ENCODE peak calls at places on chromosomes 4 and X, in seven cellular contexts. One of them, this sample, is unnamed.

GRCh38 chrX:107726809-107727534 is 48.6 kb downstream of the TSC22D3 start:
- DNase-seq in tibial nerve: no peak
- DNase-seq in NCI-H1436: no peak
- DNase-seq in activated CD4-positive, alpha-beta T cell treated with anti-CD3 and anti-CD28 coated beads, Interleukin-2, amount 50 U/mL, for 48 hours: no peak
- DNase-seq in iPS DF 6.9: no peak
- DNase-seq in right lobe of liver: no peak
- DNase-seq in T-helper 9 cell: no peak
- DNase-seq in this sample: no peak

GRCh38 chr4:68951806-68952585 is 392 bp upstream of the UGT2A3 start:
- DNase-seq in tibial nerve: no peak
- DNase-seq in NCI-H1436: no peak
- DNase-seq in activated CD4-positive, alpha-beta T cell treated with anti-CD3 and anti-CD28 coated beads, Interleukin-2, amount 50 U/mL, for 48 hours: no peak
- DNase-seq in iPS DF 6.9: no peak
- DNase-seq in right lobe of liver: no peak
- DNase-seq in T-helper 9 cell: no peak
- DNase-seq in this sample: no peak

GRCh38 chrX:134520860-134521390 is 61.0 kb downstream of the HPRT1 start:
- DNase-seq in tibial nerve: no peak
- DNase-seq in NCI-H1436: peak; percentile 17
- DNase-seq in activated CD4-positive, alpha-beta T cell treated with anti-CD3 and anti-CD28 coated beads, Interleukin-2, amount 50 U/mL, for 48 hours: no peak
- DNase-seq in iPS DF 6.9: peak; percentile 35
- DNase-seq in right lobe of liver: no peak
- DNase-seq in T-helper 9 cell: no peak
- DNase-seq in this sample: no peak

GRCh38 chrX:86349115-86349514 is 200.9 kb downstream of the DACH2 start:
- DNase-seq in tibial nerve: no peak
- DNase-seq in NCI-H1436: no peak
- DNase-seq in activated CD4-positive, alpha-beta T cell treated with anti-CD3 and anti-CD28 coated beads, Interleukin-2, amount 50 U/mL, for 48 hours: no peak
- DNase-seq in iPS DF 6.9: no peak
- DNase-seq in right lobe of liver: no peak
- DNase-seq in T-helper 9 cell: no peak
- DNase-seq in this sample: no peak

GRCh38 chrX:105564536-105564935 is 257.8 kb upstream of the NRK start:
- DNase-seq in tibial nerve: no peak
- DNase-seq in NCI-H1436: no peak
- DNase-seq in activated CD4-positive, alpha-beta T cell treated with anti-CD3 and anti-CD28 coated beads, Interleukin-2, amount 50 U/mL, for 48 hours: no peak
- DNase-seq in iPS DF 6.9: no peak
- DNase-seq in right lobe of liver: no peak
- DNase-seq in T-helper 9 cell: no peak
- DNase-seq in this sample: no peak

GRCh38 chr4:83074086-83074704 is 39.2 kb downstream of the COPS4 start:
- DNase-seq in tibial nerve: no peak
- DNase-seq in NCI-H1436: peak; percentile 54
- DNase-seq in activated CD4-positive, alpha-beta T cell treated with anti-CD3 and anti-CD28 coated beads, Interleukin-2, amount 50 U/mL, for 48 hours: no peak
- DNase-seq in iPS DF 6.9: peak; percentile 60
- DNase-seq in right lobe of liver: no peak
- DNase-seq in T-helper 9 cell: peak; percentile 20
- DNase-seq in this sample: peak; percentile 84

GRCh38 chr4:148376151-148376550 is 66.1 kb downstream of the NR3C2 start:
- DNase-seq in tibial nerve: peak; percentile 15
- DNase-seq in NCI-H1436: no peak
- DNase-seq in activated CD4-positive, alpha-beta T cell treated with anti-CD3 and anti-CD28 coated beads, Interleukin-2, amount 50 U/mL, for 48 hours: no peak
- DNase-seq in iPS DF 6.9: no peak
- DNase-seq in right lobe of liver: no peak
- DNase-seq in T-helper 9 cell: peak; percentile 20
- DNase-seq in this sample: peak; percentile 83

GRCh38 chrX:74449937-74450330 is 28.6 kb downstream of the SLC16A2 start:
- DNase-seq in tibial nerve: no peak
- DNase-seq in NCI-H1436: no peak
- DNase-seq in activated CD4-positive, alpha-beta T cell treated with anti-CD3 and anti-CD28 coated beads, Interleukin-2, amount 50 U/mL, for 48 hours: no peak
- DNase-seq in iPS DF 6.9: no peak
- DNase-seq in right lobe of liver: no peak
- DNase-seq in T-helper 9 cell: no peak
- DNase-seq in this sample: no peak

GRCh38 chrX:323721-324628 is 5.4 kb upstream of the GTPBP6 start:
- DNase-seq in tibial nerve: no peak
- DNase-seq in NCI-H1436: no peak
- DNase-seq in activated CD4-positive, alpha-beta T cell treated with anti-CD3 and anti-CD28 coated beads, Interleukin-2, amount 50 U/mL, for 48 hours: peak; percentile 55
- DNase-seq in iPS DF 6.9: no peak
- DNase-seq in right lobe of liver: peak; percentile 62
- DNase-seq in T-helper 9 cell: peak; percentile 34
- DNase-seq in this sample: no peak

GRCh38 chr4:182306792-182307507 is 63.7 kb downstream of the TENM3 start:
- DNase-seq in tibial nerve: no peak
- DNase-seq in NCI-H1436: peak; percentile 70
- DNase-seq in activated CD4-positive, alpha-beta T cell treated with anti-CD3 and anti-CD28 coated beads, Interleukin-2, amount 50 U/mL, for 48 hours: no peak
- DNase-seq in iPS DF 6.9: no peak
- DNase-seq in right lobe of liver: no peak
- DNase-seq in T-helper 9 cell: no peak
- DNase-seq in this sample: no peak

GRCh38 chr4:182827981-182828677 is 89.1 kb downstream of the DCTD start:
- DNase-seq in tibial nerve: no peak
- DNase-seq in NCI-H1436: no peak
- DNase-seq in activated CD4-positive, alpha-beta T cell treated with anti-CD3 and anti-CD28 coated beads, Interleukin-2, amount 50 U/mL, for 48 hours: no peak
- DNase-seq in iPS DF 6.9: no peak
- DNase-seq in right lobe of liver: no peak
- DNase-seq in T-helper 9 cell: no peak
- DNase-seq in this sample: no peak

GRCh38 chr4:6941796-6942195 is 32.2 kb downstream of the TBC1D14 start:
- DNase-seq in tibial nerve: no peak
- DNase-seq in NCI-H1436: no peak
- DNase-seq in activated CD4-positive, alpha-beta T cell treated with anti-CD3 and anti-CD28 coated beads, Interleukin-2, amount 50 U/mL, for 48 hours: no peak
- DNase-seq in iPS DF 6.9: no peak
- DNase-seq in right lobe of liver: no peak
- DNase-seq in T-helper 9 cell: no peak
- DNase-seq in this sample: no peak

GRCh38 chr4:92677805-92678204 is 374.0 kb downstream of the GRID2 start:
- DNase-seq in tibial nerve: no peak
- DNase-seq in NCI-H1436: no peak
- DNase-seq in activated CD4-positive, alpha-beta T cell treated with anti-CD3 and anti-CD28 coated beads, Interleukin-2, amount 50 U/mL, for 48 hours: no peak
- DNase-seq in iPS DF 6.9: no peak
- DNase-seq in right lobe of liver: no peak
- DNase-seq in T-helper 9 cell: no peak
- DNase-seq in this sample: no peak

GRCh38 chr4:52273885-52274284 is 222.8 kb downstream of the SPATA18 start:
- DNase-seq in tibial nerve: no peak
- DNase-seq in NCI-H1436: no peak
- DNase-seq in activated CD4-positive, alpha-beta T cell treated with anti-CD3 and anti-CD28 coated beads, Interleukin-2, amount 50 U/mL, for 48 hours: no peak
- DNase-seq in iPS DF 6.9: no peak
- DNase-seq in right lobe of liver: no peak
- DNase-seq in T-helper 9 cell: no peak
- DNase-seq in this sample: no peak

GRCh38 chrX:151724563-151725337 is 8.9 kb downstream of the FATE1 start:
- DNase-seq in tibial nerve: no peak
- DNase-seq in NCI-H1436: no peak
- DNase-seq in activated CD4-positive, alpha-beta T cell treated with anti-CD3 and anti-CD28 coated beads, Interleukin-2, amount 50 U/mL, for 48 hours: no peak
- DNase-seq in iPS DF 6.9: no peak
- DNase-seq in right lobe of liver: no peak
- DNase-seq in T-helper 9 cell: no peak
- DNase-seq in this sample: no peak

GRCh38 chrX:49166914-49167739 is 4.6 kb downstream of the MAGIX start:
- DNase-seq in tibial nerve: peak; percentile 24
- DNase-seq in NCI-H1436: no peak
- DNase-seq in activated CD4-positive, alpha-beta T cell treated with anti-CD3 and anti-CD28 coated beads, Interleukin-2, amount 50 U/mL, for 48 hours: peak; percentile 71
- DNase-seq in iPS DF 6.9: no peak
- DNase-seq in right lobe of liver: no peak
- DNase-seq in T-helper 9 cell: peak; percentile 56
- DNase-seq in this sample: no peak

GRCh38 chrX:136047969-136048368 is 62.7 kb downstream of the SLC9A6 start:
- DNase-seq in tibial nerve: no peak
- DNase-seq in NCI-H1436: no peak
- DNase-seq in activated CD4-positive, alpha-beta T cell treated with anti-CD3 and anti-CD28 coated beads, Interleukin-2, amount 50 U/mL, for 48 hours: no peak
- DNase-seq in iPS DF 6.9: no peak
- DNase-seq in right lobe of liver: no peak
- DNase-seq in T-helper 9 cell: no peak
- DNase-seq in this sample: no peak

GRCh38 chr4:137193564-137193963 is 338.7 kb downstream of the PCDH18 start:
- DNase-seq in tibial nerve: no peak
- DNase-seq in NCI-H1436: no peak
- DNase-seq in activated CD4-positive, alpha-beta T cell treated with anti-CD3 and anti-CD28 coated beads, Interleukin-2, amount 50 U/mL, for 48 hours: no peak
- DNase-seq in iPS DF 6.9: no peak
- DNase-seq in right lobe of liver: no peak
- DNase-seq in T-helper 9 cell: no peak
- DNase-seq in this sample: no peak

GRCh38 chrX:19888419-19888879 is 1.0 kb upstream of the SH3KBP1 start:
- DNase-seq in tibial nerve: no peak
- DNase-seq in NCI-H1436: no peak
- DNase-seq in activated CD4-positive, alpha-beta T cell treated with anti-CD3 and anti-CD28 coated beads, Interleukin-2, amount 50 U/mL, for 48 hours: peak; percentile 22
- DNase-seq in iPS DF 6.9: no peak
- DNase-seq in right lobe of liver: no peak
- DNase-seq in T-helper 9 cell: no peak
- DNase-seq in this sample: peak; percentile 54

GRCh38 chr4:16775411-16776154 is 122.9 kb downstream of the LDB2 start:
- DNase-seq in tibial nerve: no peak
- DNase-seq in NCI-H1436: no peak
- DNase-seq in activated CD4-positive, alpha-beta T cell treated with anti-CD3 and anti-CD28 coated beads, Interleukin-2, amount 50 U/mL, for 48 hours: no peak
- DNase-seq in iPS DF 6.9: no peak
- DNase-seq in right lobe of liver: no peak
- DNase-seq in T-helper 9 cell: no peak
- DNase-seq in this sample: no peak

GRCh38 chr4:106329027-106329618 is 12.8 kb downstream of the AIMP1 start:
- DNase-seq in tibial nerve: no peak
- DNase-seq in NCI-H1436: no peak
- DNase-seq in activated CD4-positive, alpha-beta T cell treated with anti-CD3 and anti-CD28 coated beads, Interleukin-2, amount 50 U/mL, for 48 hours: no peak
- DNase-seq in iPS DF 6.9: no peak
- DNase-seq in right lobe of liver: no peak
- DNase-seq in T-helper 9 cell: no peak
- DNase-seq in this sample: no peak

GRCh38 chrX:123797543-123798447 is 62.1 kb upstream of the XIAP start:
- DNase-seq in tibial nerve: no peak
- DNase-seq in NCI-H1436: no peak
- DNase-seq in activated CD4-positive, alpha-beta T cell treated with anti-CD3 and anti-CD28 coated beads, Interleukin-2, amount 50 U/mL, for 48 hours: no peak
- DNase-seq in iPS DF 6.9: no peak
- DNase-seq in right lobe of liver: no peak
- DNase-seq in T-helper 9 cell: no peak
- DNase-seq in this sample: no peak

GRCh38 chr4:86977621-86978184 is 42.9 kb downstream of the AFF1 start:
- DNase-seq in tibial nerve: no peak
- DNase-seq in NCI-H1436: peak; percentile 25
- DNase-seq in activated CD4-positive, alpha-beta T cell treated with anti-CD3 and anti-CD28 coated beads, Interleukin-2, amount 50 U/mL, for 48 hours: no peak
- DNase-seq in iPS DF 6.9: no peak
- DNase-seq in right lobe of liver: peak; percentile 60
- DNase-seq in T-helper 9 cell: no peak
- DNase-seq in this sample: no peak

GRCh38 chr4:18155062-18156041 is 133.8 kb upstream of the LCORL start:
- DNase-seq in tibial nerve: no peak
- DNase-seq in NCI-H1436: no peak
- DNase-seq in activated CD4-positive, alpha-beta T cell treated with anti-CD3 and anti-CD28 coated beads, Interleukin-2, amount 50 U/mL, for 48 hours: no peak
- DNase-seq in iPS DF 6.9: no peak
- DNase-seq in right lobe of liver: no peak
- DNase-seq in T-helper 9 cell: no peak
- DNase-seq in this sample: no peak

GRCh38 chr4:101284546-101284945 is 62.8 kb downstream of the PPP3CA start:
- DNase-seq in tibial nerve: no peak
- DNase-seq in NCI-H1436: no peak
- DNase-seq in activated CD4-positive, alpha-beta T cell treated with anti-CD3 and anti-CD28 coated beads, Interleukin-2, amount 50 U/mL, for 48 hours: no peak
- DNase-seq in iPS DF 6.9: no peak
- DNase-seq in right lobe of liver: no peak
- DNase-seq in T-helper 9 cell: no peak
- DNase-seq in this sample: no peak

GRCh38 chr4:186700746-186701145 is 22.9 kb downstream of the FAT1 start:
- DNase-seq in tibial nerve: peak; percentile 71
- DNase-seq in NCI-H1436: no peak
- DNase-seq in activated CD4-positive, alpha-beta T cell treated with anti-CD3 and anti-CD28 coated beads, Interleukin-2, amount 50 U/mL, for 48 hours: no peak
- DNase-seq in iPS DF 6.9: no peak
- DNase-seq in right lobe of liver: no peak
- DNase-seq in T-helper 9 cell: no peak
- DNase-seq in this sample: no peak

GRCh38 chrX:117834076-117834475 is 282.5 kb downstream of the KLHL13 start:
- DNase-seq in tibial nerve: no peak
- DNase-seq in NCI-H1436: no peak
- DNase-seq in activated CD4-positive, alpha-beta T cell treated with anti-CD3 and anti-CD28 coated beads, Interleukin-2, amount 50 U/mL, for 48 hours: no peak
- DNase-seq in iPS DF 6.9: no peak
- DNase-seq in right lobe of liver: no peak
- DNase-seq in T-helper 9 cell: no peak
- DNase-seq in this sample: no peak

GRCh38 chr4:98566491-98567008 is 91.9 kb downstream of the TSPAN5 start:
- DNase-seq in tibial nerve: no peak
- DNase-seq in NCI-H1436: no peak
- DNase-seq in activated CD4-positive, alpha-beta T cell treated with anti-CD3 and anti-CD28 coated beads, Interleukin-2, amount 50 U/mL, for 48 hours: no peak
- DNase-seq in iPS DF 6.9: no peak
- DNase-seq in right lobe of liver: no peak
- DNase-seq in T-helper 9 cell: no peak
- DNase-seq in this sample: no peak

GRCh38 chrX:97267916-97268680 is 384.4 kb downstream of the RPA4 start:
- DNase-seq in tibial nerve: no peak
- DNase-seq in NCI-H1436: no peak
- DNase-seq in activated CD4-positive, alpha-beta T cell treated with anti-CD3 and anti-CD28 coated beads, Interleukin-2, amount 50 U/mL, for 48 hours: no peak
- DNase-seq in iPS DF 6.9: no peak
- DNase-seq in right lobe of liver: no peak
- DNase-seq in T-helper 9 cell: no peak
- DNase-seq in this sample: no peak

GRCh38 chr4:91373546-91373945 is 930.2 kb upstream of the GRID2 start:
- DNase-seq in tibial nerve: no peak
- DNase-seq in NCI-H1436: no peak
- DNase-seq in activated CD4-positive, alpha-beta T cell treated with anti-CD3 and anti-CD28 coated beads, Interleukin-2, amount 50 U/mL, for 48 hours: no peak
- DNase-seq in iPS DF 6.9: no peak
- DNase-seq in right lobe of liver: no peak
- DNase-seq in T-helper 9 cell: no peak
- DNase-seq in this sample: no peak

GRCh38 chrX:152865232-152865920 is 32.5 kb upstream of the ZNF185 start:
- DNase-seq in tibial nerve: no peak
- DNase-seq in NCI-H1436: no peak
- DNase-seq in activated CD4-positive, alpha-beta T cell treated with anti-CD3 and anti-CD28 coated beads, Interleukin-2, amount 50 U/mL, for 48 hours: no peak
- DNase-seq in iPS DF 6.9: no peak
- DNase-seq in right lobe of liver: no peak
- DNase-seq in T-helper 9 cell: no peak
- DNase-seq in this sample: no peak

GRCh38 chr4:37639551-37640293 is 46.5 kb downstream of the RELL1 start:
- DNase-seq in tibial nerve: no peak
- DNase-seq in NCI-H1436: no peak
- DNase-seq in activated CD4-positive, alpha-beta T cell treated with anti-CD3 and anti-CD28 coated beads, Interleukin-2, amount 50 U/mL, for 48 hours: no peak
- DNase-seq in iPS DF 6.9: no peak
- DNase-seq in right lobe of liver: no peak
- DNase-seq in T-helper 9 cell: no peak
- DNase-seq in this sample: no peak

GRCh38 chrX:10612215-10612614 is 8.2 kb downstream of the MID1 start:
- DNase-seq in tibial nerve: no peak
- DNase-seq in NCI-H1436: no peak
- DNase-seq in activated CD4-positive, alpha-beta T cell treated with anti-CD3 and anti-CD28 coated beads, Interleukin-2, amount 50 U/mL, for 48 hours: no peak
- DNase-seq in iPS DF 6.9: no peak
- DNase-seq in right lobe of liver: no peak
- DNase-seq in T-helper 9 cell: no peak
- DNase-seq in this sample: no peak

GRCh38 chr4:3442959-3443749 is 1.4 kb downstream of the HGFAC start:
- DNase-seq in tibial nerve: no peak
- DNase-seq in NCI-H1436: peak; percentile 24
- DNase-seq in activated CD4-positive, alpha-beta T cell treated with anti-CD3 and anti-CD28 coated beads, Interleukin-2, amount 50 U/mL, for 48 hours: peak; percentile 68
- DNase-seq in iPS DF 6.9: peak; percentile 25
- DNase-seq in right lobe of liver: peak; percentile 76
- DNase-seq in T-helper 9 cell: peak; percentile 62
- DNase-seq in this sample: peak; percentile 72